ENCODE peak calls at places on chromosomes 4 and X, in six cellular contexts. One of them, this sample, is unnamed.

GRCh38 chrX:47380268-47380667 is 9.9 kb downstream of the ZNF157 start:
- DNase-seq in A549: no peak
- DNase-seq in K562: no peak
- DNase-seq in IMR-90: no peak
- DNase-seq in GM12878: peak; percentile 47
- DNase-seq in HepG2: peak; percentile 19
- DNase-seq in this sample: no peak

GRCh38 chr4:152719291-152719690 is 39.5 kb upstream of the TMEM154 start:
- DNase-seq in A549: no peak
- DNase-seq in IMR-90: no peak
- DNase-seq in HepG2: peak; percentile 18
- DNase-seq in GM12878: no peak
- DNase-seq in K562: no peak
- DNase-seq in this sample: no peak

GRCh38 chr4:145099653-145100052 is 1.5 kb downstream of the ABCE1 start:
- DNase-seq in A549: no peak
- DNase-seq in HepG2: peak; percentile 19
- DNase-seq in GM12878: no peak
- DNase-seq in K562: no peak
- DNase-seq in IMR-90: peak; percentile 5
- DNase-seq in this sample: no peak

GRCh38 chr4:114180481-114180880 is 201.0 kb upstream of the ARSJ start:
- DNase-seq in K562: no peak
- DNase-seq in GM12878: no peak
- DNase-seq in A549: peak; percentile 70
- DNase-seq in HepG2: peak; percentile 25
- DNase-seq in IMR-90: peak; percentile 85
- DNase-seq in this sample: peak; percentile 59

GRCh38 chr4:15149842-15150592 is 147.7 kb downstream of the CPEB2 start:
- DNase-seq in GM12878: peak; percentile 19
- DNase-seq in A549: peak; percentile 87
- DNase-seq in HepG2: peak; percentile 93
- DNase-seq in K562: peak; percentile 92
- DNase-seq in IMR-90: peak; percentile 76
- DNase-seq in this sample: peak; percentile 29

GRCh38 chr4:65943076-65943475 is 272.8 kb upstream of the EPHA5 start:
- DNase-seq in GM12878: no peak
- DNase-seq in HepG2: peak; percentile 63
- DNase-seq in IMR-90: no peak
- DNase-seq in A549: peak; percentile 69
- DNase-seq in K562: no peak
- DNase-seq in this sample: no peak

GRCh38 chr4:88791274-88791673 is 93.6 kb upstream of the NAP1L5 start:
- DNase-seq in K562: no peak
- DNase-seq in HepG2: peak; percentile 14
- DNase-seq in GM12878: no peak
- DNase-seq in A549: peak; percentile 4
- DNase-seq in IMR-90: peak; percentile 23
- DNase-seq in this sample: no peak

GRCh38 chr4:139902328-139903217 is 237.0 kb downstream of the MGST2 start:
- DNase-seq in IMR-90: peak; percentile 20
- DNase-seq in GM12878: no peak
- DNase-seq in A549: no peak
- DNase-seq in K562: no peak
- DNase-seq in HepG2: no peak
- DNase-seq in this sample: no peak

GRCh38 chr4:121072836-121073362 is 564 bp upstream of the NDNF start:
- DNase-seq in HepG2: no peak
- DNase-seq in GM12878: no peak
- DNase-seq in A549: no peak
- DNase-seq in K562: no peak
- DNase-seq in IMR-90: no peak
- DNase-seq in this sample: no peak

GRCh38 chr4:122224348-122224747 is 72.2 kb downstream of the BLTP1 start:
- DNase-seq in IMR-90: peak; percentile 22
- DNase-seq in A549: peak; percentile 14
- DNase-seq in HepG2: no peak
- DNase-seq in K562: peak; percentile 8
- DNase-seq in GM12878: no peak
- DNase-seq in this sample: peak; percentile 37

GRCh38 chr4:116913451-116913850 is 171.9 kb downstream of the TRAM1L1 start:
- DNase-seq in K562: no peak
- DNase-seq in A549: no peak
- DNase-seq in IMR-90: no peak
- DNase-seq in GM12878: no peak
- DNase-seq in HepG2: no peak
- DNase-seq in this sample: no peak

GRCh38 chr4:99610605-99611172 is 36.1 kb downstream of the MTTP start:
- DNase-seq in GM12878: no peak
- DNase-seq in A549: no peak
- DNase-seq in HepG2: no peak
- DNase-seq in IMR-90: no peak
- DNase-seq in K562: no peak
- DNase-seq in this sample: no peak

GRCh38 chr4:86307432-86307831 is 52.4 kb downstream of the MAPK10 start:
- DNase-seq in HepG2: no peak
- DNase-seq in A549: no peak
- DNase-seq in IMR-90: no peak
- DNase-seq in GM12878: no peak
- DNase-seq in K562: no peak
- DNase-seq in this sample: no peak

GRCh38 chrX:40109288-40110008 is 11.7 kb upstream of the BCOR start:
- DNase-seq in HepG2: peak; percentile 49
- DNase-seq in IMR-90: peak; percentile 55
- DNase-seq in GM12878: no peak
- DNase-seq in A549: peak; percentile 80
- DNase-seq in K562: peak; percentile 57
- DNase-seq in this sample: peak; percentile 50
- TF ChIP-seq BHLHE40 in HepG2: no peak
- TF ChIP-seq BHLHE40 in IMR-90: no peak
- TF ChIP-seq BHLHE40 in GM12878: no peak
- TF ChIP-seq BHLHE40 in A549: no peak
- TF ChIP-seq BHLHE40 in K562: no peak
- TF ChIP-seq BHLHE40 in this sample: no peak

DNA sequence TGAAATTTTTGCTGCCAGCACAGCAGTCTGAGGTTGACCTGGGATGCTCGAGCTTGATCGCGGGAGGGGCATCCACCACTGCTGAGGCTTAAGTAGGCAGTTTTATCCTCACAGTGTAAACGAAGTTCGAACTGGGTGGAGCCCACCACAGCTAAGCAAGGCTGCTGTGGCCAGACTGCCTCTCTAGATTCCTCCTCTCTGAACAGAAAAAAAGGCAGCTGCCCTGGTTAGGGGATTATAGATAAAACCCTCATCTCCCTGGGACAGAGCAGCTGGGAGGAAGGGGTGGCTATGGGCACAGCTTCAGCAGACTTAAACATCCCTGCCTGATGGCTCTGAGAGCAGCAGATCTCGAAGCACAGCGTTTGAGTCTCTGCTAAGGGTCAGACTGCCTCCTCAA is 314.6 kb downstream of the STPG2 start:
- DNase-seq in K562: no peak
- DNase-seq in GM12878: no peak
- DNase-seq in A549: no peak
- DNase-seq in IMR-90: no peak
- DNase-seq in HepG2: no peak
- DNase-seq in this sample: no peak
- TF ChIP-seq BHLHE40 in K562: no peak
- TF ChIP-seq BHLHE40 in GM12878: no peak
- TF ChIP-seq BHLHE40 in A549: no peak
- TF ChIP-seq BHLHE40 in IMR-90: no peak
- TF ChIP-seq BHLHE40 in HepG2: no peak
- TF ChIP-seq BHLHE40 in this sample: no peak

DNA sequence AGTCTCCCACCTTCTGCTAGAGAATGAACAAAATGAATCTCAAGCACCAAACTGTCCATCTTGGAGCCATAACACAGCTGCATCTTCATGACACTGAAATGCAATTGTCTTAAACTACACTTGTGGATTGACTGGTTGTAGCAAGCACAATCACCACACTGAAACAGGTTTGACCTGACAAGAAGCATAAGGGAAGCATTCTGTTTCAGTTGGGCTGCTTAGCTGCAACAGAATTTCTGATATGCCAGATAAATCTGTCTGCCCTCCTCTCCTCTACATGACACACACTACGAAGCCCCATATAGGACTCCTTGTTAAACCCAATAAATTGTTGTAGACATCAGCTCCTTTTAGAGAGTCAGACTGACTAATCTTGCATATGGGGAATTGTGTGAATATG is 101.8 kb upstream of the NPY2R start:
- DNase-seq in HepG2: no peak
- DNase-seq in IMR-90: no peak
- DNase-seq in GM12878: no peak
- DNase-seq in A549: no peak
- DNase-seq in K562: no peak
- DNase-seq in this sample: no peak
- TF ChIP-seq BHLHE40 in HepG2: no peak
- TF ChIP-seq BHLHE40 in IMR-90: no peak
- TF ChIP-seq BHLHE40 in GM12878: no peak
- TF ChIP-seq BHLHE40 in A549: no peak
- TF ChIP-seq BHLHE40 in K562: no peak
- TF ChIP-seq BHLHE40 in this sample: no peak

DNA sequence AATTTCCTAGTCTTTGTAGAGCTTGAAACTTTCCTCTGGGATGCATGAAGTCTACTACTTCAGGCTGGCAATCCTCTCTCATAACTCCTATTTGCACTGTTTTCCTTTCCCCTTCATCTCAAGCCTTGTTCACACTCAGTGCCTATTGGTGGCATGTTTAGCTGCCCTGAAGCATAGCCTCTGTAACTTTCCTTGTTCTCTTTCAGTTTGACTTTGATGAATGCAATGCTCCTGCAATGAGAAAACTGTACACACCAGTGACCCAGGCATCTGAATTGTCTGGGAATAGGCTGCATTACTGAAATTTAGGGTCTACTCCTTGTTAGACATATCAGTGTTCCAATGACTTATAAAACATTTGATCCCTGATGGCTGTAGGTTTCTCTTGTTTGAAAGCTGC is 81.7 kb downstream of the ANK2 start:
- DNase-seq in HepG2: no peak
- DNase-seq in IMR-90: no peak
- DNase-seq in K562: no peak
- DNase-seq in A549: no peak
- DNase-seq in GM12878: no peak
- DNase-seq in this sample: no peak
- TF ChIP-seq BHLHE40 in HepG2: no peak
- TF ChIP-seq BHLHE40 in IMR-90: no peak
- TF ChIP-seq BHLHE40 in K562: no peak
- TF ChIP-seq BHLHE40 in A549: no peak
- TF ChIP-seq BHLHE40 in GM12878: no peak
- TF ChIP-seq BHLHE40 in this sample: no peak

GRCh38 chr4:180615746-180616145 is 1627.5 kb upstream of the TENM3 start:
- DNase-seq in IMR-90: no peak
- DNase-seq in HepG2: no peak
- DNase-seq in A549: no peak
- DNase-seq in GM12878: no peak
- DNase-seq in K562: no peak
- DNase-seq in this sample: no peak
- TF ChIP-seq BHLHE40 in IMR-90: no peak
- TF ChIP-seq BHLHE40 in HepG2: no peak
- TF ChIP-seq BHLHE40 in A549: no peak
- TF ChIP-seq BHLHE40 in GM12878: no peak
- TF ChIP-seq BHLHE40 in K562: no peak
- TF ChIP-seq BHLHE40 in this sample: no peak

GRCh38 chrX:83511208-83511607 is 3.1 kb downstream of the POU3F4 start:
- DNase-seq in A549: no peak
- DNase-seq in GM12878: no peak
- DNase-seq in IMR-90: no peak
- DNase-seq in K562: no peak
- DNase-seq in HepG2: no peak
- DNase-seq in this sample: no peak
- TF ChIP-seq BHLHE40 in A549: no peak
- TF ChIP-seq BHLHE40 in GM12878: no peak
- TF ChIP-seq BHLHE40 in IMR-90: no peak
- TF ChIP-seq BHLHE40 in K562: no peak
- TF ChIP-seq BHLHE40 in HepG2: no peak
- TF ChIP-seq BHLHE40 in this sample: no peak

GRCh38 chrX:124347242-124347641 is 879 bp downstream of the SH2D1A start:
- DNase-seq in K562: no peak
- DNase-seq in IMR-90: no peak
- DNase-seq in HepG2: no peak
- DNase-seq in GM12878: no peak
- DNase-seq in A549: no peak
- DNase-seq in this sample: no peak
- TF ChIP-seq BHLHE40 in K562: no peak
- TF ChIP-seq BHLHE40 in IMR-90: no peak
- TF ChIP-seq BHLHE40 in HepG2: no peak
- TF ChIP-seq BHLHE40 in GM12878: no peak
- TF ChIP-seq BHLHE40 in A549: no peak
- TF ChIP-seq BHLHE40 in this sample: no peak

DNA sequence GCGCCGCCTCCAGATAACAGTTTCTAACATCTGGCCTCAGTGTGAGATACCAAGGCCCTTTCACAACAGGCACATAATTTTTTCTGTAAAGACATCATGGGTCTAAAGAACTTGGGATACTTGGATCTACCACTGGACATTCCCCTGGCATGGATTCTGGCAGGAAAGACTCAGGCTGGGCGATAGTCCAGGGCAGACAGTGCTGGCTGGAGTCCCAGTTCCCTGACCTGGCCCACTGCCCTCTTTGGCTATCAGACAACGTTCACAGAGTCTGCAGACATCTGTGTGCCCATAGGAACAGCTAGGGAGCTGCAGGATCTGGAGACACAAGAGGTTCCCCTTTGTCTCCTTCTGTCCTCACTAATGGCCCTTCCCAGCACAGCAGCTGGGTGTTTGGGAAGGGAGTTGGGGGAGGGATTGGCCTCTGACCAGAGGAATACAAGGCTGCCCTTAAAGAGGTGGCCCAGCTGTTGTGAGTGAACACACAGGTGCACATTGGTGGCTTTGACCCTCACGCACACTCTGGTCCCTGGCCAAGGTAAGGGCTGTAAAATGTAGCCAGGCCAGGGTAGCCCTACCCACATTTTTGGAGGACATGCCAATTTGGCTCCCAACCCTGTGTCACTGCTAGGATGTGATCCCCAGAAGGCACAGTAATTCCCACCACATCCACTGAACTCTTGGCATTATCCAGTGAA is 72.4 kb downstream of the SOX3 start:
- DNase-seq in IMR-90: no peak
- DNase-seq in K562: no peak
- DNase-seq in HepG2: no peak
- DNase-seq in A549: no peak
- DNase-seq in GM12878: no peak
- DNase-seq in this sample: no peak
- TF ChIP-seq BHLHE40 in IMR-90: no peak
- TF ChIP-seq BHLHE40 in K562: no peak
- TF ChIP-seq BHLHE40 in HepG2: no peak
- TF ChIP-seq BHLHE40 in A549: no peak
- TF ChIP-seq BHLHE40 in GM12878: no peak
- TF ChIP-seq BHLHE40 in this sample: no peak

This sample was measured in HEK293T.